ENCODE peak calls at places on chromosomes 12 and 14, in six cellular contexts. C is PC-3, R is left ventricle myocardium inferior, B is GM13976, M is dorsolateral prefrontal cortex, U is NCI-H748 treated with DMSO at 0.1 percent for 48 hours. J is an unnamed sample.

GRCh38 chr12:12240671-12241345 is 26.0 kb downstream of the LRP6 start:
- DNase-seq in C (no peak), R (no peak), B (no peak), M (no peak), U (no peak), J (no peak)

GRCh38 chr12:18320036-18320617 is 58.8 kb downstream of the PIK3C2G start:
- DNase-seq in C (peak), R (no peak), B (peak), M (no peak), U (peak), J (no peak)

GRCh38 chr12:24244801-24245200 is 295.3 kb upstream of the SOX5 start:
- DNase-seq in C (peak), R (no peak), B (no peak), M (no peak), U (peak), J (no peak)

GRCh38 chr14:73755434-73756014 is 41.3 kb upstream of the PNMA1 start:
- DNase-seq in C (no peak), R (peak), B (no peak), M (no peak), U (no peak), J (peak)

GRCh38 chr14:49961270-49962222 is 68.7 kb downstream of the ARF6 start:
- DNase-seq in C (peak), R (no peak), B (peak), M (no peak), U (no peak), J (no peak)

GRCh38 chr14:90299408-90299807 is 32.3 kb downstream of the NRDE2 start:
- DNase-seq in C (no peak), R (peak), B (no peak), M (no peak), U (no peak), J (no peak)

GRCh38 chr12:47818701-47819543 is 781 bp downstream of the HDAC7 start:
- DNase-seq in C (no peak), R (peak), B (peak), M (peak), U (no peak), J (peak)

GRCh38 chr12:67441736-67442346 is 172.7 kb downstream of the CAND1 start:
- DNase-seq in C (peak), R (peak), B (peak), M (peak), U (peak), J (peak)

GRCh38 chr14:55303646-55304277 is 32.5 kb downstream of the FBXO34 start:
- DNase-seq in C (no peak), R (no peak), B (no peak), M (no peak), U (no peak), J (no peak)

GRCh38 chr14:77014004-77014604 is 14.4 kb downstream of the IRF2BPL start:
- DNase-seq in C (no peak), R (peak), B (no peak), M (no peak), U (no peak), J (peak)

GRCh38 chr12:64672925-64673409 is 62.7 kb downstream of the RASSF3 start:
- DNase-seq in C (peak), R (peak), B (no peak), M (no peak), U (peak), J (no peak)

GRCh38 chr14:89748004-89748403 is 206.5 kb downstream of the EFCAB11 start:
- DNase-seq in C (no peak), R (no peak), B (no peak), M (no peak), U (no peak), J (no peak)

GRCh38 chr12:103102225-103102744 is 144.8 kb downstream of the ASCL1 start:
- DNase-seq in C (no peak), R (no peak), B (peak), M (no peak), U (no peak), J (no peak)

GRCh38 chr12:115771065-115771464 is 506.4 kb downstream of the MED13L start:
- DNase-seq in C (peak), R (no peak), B (no peak), M (no peak), U (peak), J (no peak)

GRCh38 chr14:93944348-93945069 is 17.4 kb downstream of the FAM181A start:
- DNase-seq in C (no peak), R (no peak), B (no peak), M (no peak), U (no peak), J (no peak)

GRCh38 chr12:102953221-102953620 is 4.3 kb upstream of the ASCL1 start:
- DNase-seq in C (no peak), R (no peak), B (no peak), M (no peak), U (no peak), J (no peak)

GRCh38 chr14:41285193-41285748 is 321.4 kb upstream of the LRFN5 start:
- DNase-seq in C (peak), R (no peak), B (no peak), M (no peak), U (peak), J (no peak)

GRCh38 chr14:55807059-55807499 is 227.1 kb downstream of the KTN1 start:
- DNase-seq in C (peak), R (peak), B (no peak), M (no peak), U (peak), J (peak)

GRCh38 chr12:88553941-88554658 is 26.2 kb downstream of the KITLG start:
- DNase-seq in C (peak), R (no peak), B (no peak), M (no peak), U (peak), J (no peak)

J was measured in amygdala.